ENCODE peak calls at places on chromosomes 11 and 22, in nine cellular contexts. I is tibial artery; X is SJSA1; A is sigmoid colon; L is neuronal stem cell; P is substantia nigra; R is colonic mucosa; O is naive thymus-derived CD4-positive, alpha-beta T cell; B is neural progenitor cell. S is an unnamed sample.

GRCh38 chr11:15216678-15217077 is 102.0 kb downstream of the INSC start:
- DNase-seq in I (no peak), X (no peak), A (no peak), L (no peak), P (no peak), R (no peak), O (no peak), B (no peak), S (no peak)

GRCh38 chr22:20113551-20114310 is 2.2 kb upstream of the RANBP1 start:
- DNase-seq in I (no peak), X (no peak), A (no peak), L (no peak), P (no peak), R (no peak), O (no peak), B (no peak), S (no peak)

GRCh38 chr22:42596376-42596775 is 18.3 kb downstream of the POLDIP3 start:
- DNase-seq in I (no peak), X (no peak), A (no peak), L (no peak), P (no peak), R (no peak), O (no peak), B (no peak), S (no peak)

GRCh38 chr22:36129985-36130384 is 30.6 kb downstream of the APOL3 start:
- DNase-seq in I (no peak), X (no peak), A (no peak), L (no peak), P (no peak), R (no peak), O (no peak), B (no peak), S (no peak)

GRCh38 chr11:86440305-86440716 is 65.6 kb downstream of the CCDC81 start:
- DNase-seq in I (peak), X (no peak), A (peak), L (no peak), P (no peak), R (no peak), O (no peak), B (no peak), S (no peak)

GRCh38 chr11:6201486-6201885 is 2.5 kb downstream of the OR52W1 start:
- DNase-seq in I (no peak), X (no peak), A (no peak), L (no peak), P (no peak), R (no peak), O (no peak), B (no peak), S (no peak)

GRCh38 chr11:72523991-72524390 is 89.7 kb upstream of the CLPB start:
- DNase-seq in I (no peak), X (no peak), A (no peak), L (no peak), P (no peak), R (no peak), O (no peak), B (no peak), S (no peak)

GRCh38 chr22:29011200-29011867 is 50.3 kb downstream of the C22orf31 start:
- DNase-seq in I (no peak), X (no peak), A (no peak), L (peak), P (no peak), R (peak), O (no peak), B (peak), S (no peak)

GRCh38 chr11:69337211-69337721 is 43.3 kb downstream of the MYEOV start:
- DNase-seq in I (peak), X (peak), A (no peak), L (no peak), P (no peak), R (peak), O (peak), B (no peak), S (no peak)

GRCh38 chr11:59144579-59145345 is 2.1 kb downstream of the FAM111A start:
- DNase-seq in I (peak), X (peak), A (peak), L (peak), P (peak), R (peak), O (peak), B (peak), S (peak)

GRCh38 chr11:93477684-93478234 is 65.4 kb downstream of the SMCO4 start:
- DNase-seq in I (no peak), X (no peak), A (no peak), L (peak), P (no peak), R (no peak), O (no peak), B (peak), S (no peak)

GRCh38 chr11:45805305-45806071 is 539 bp downstream of the SLC35C1 start:
- DNase-seq in I (peak), X (peak), A (peak), L (peak), P (no peak), R (no peak), O (no peak), B (peak), S (no peak)

GRCh38 chr11:112963368-112963955 is 2.2 kb downstream of the NCAM1 start:
- DNase-seq in I (no peak), X (peak), A (no peak), L (peak), P (no peak), R (no peak), O (no peak), B (peak), S (no peak)

GRCh38 chr11:34408580-34409172 is 30.1 kb upstream of the CAT start:
- DNase-seq in I (no peak), X (no peak), A (no peak), L (no peak), P (no peak), R (no peak), O (no peak), B (no peak), S (no peak)

GRCh38 chr11:74022541-74022940 is 13.7 kb upstream of the UCP3 start:
- DNase-seq in I (no peak), X (no peak), A (no peak), L (no peak), P (no peak), R (no peak), O (no peak), B (no peak), S (no peak)

GRCh38 chr11:127564803-127565202 is 564.2 kb upstream of the KIRREL3 start:
- DNase-seq in I (no peak), X (no peak), A (no peak), L (no peak), P (no peak), R (no peak), O (no peak), B (no peak), S (no peak)

GRCh38 chr11:550021-550745 is 10.4 kb downstream of the LMNTD2 start:
- DNase-seq in I (no peak), X (no peak), A (no peak), L (no peak), P (no peak), R (no peak), O (no peak), B (no peak), S (no peak)

GRCh38 chr11:12687740-12688139 is 13.5 kb downstream of the TEAD1 start:
- DNase-seq in I (no peak), X (no peak), A (no peak), L (no peak), P (no peak), R (no peak), O (no peak), B (no peak), S (no peak)

GRCh38 chr11:66465371-66466224 is 1.1 kb upstream of the PELI3 start:
- DNase-seq in I (no peak), X (no peak), A (no peak), L (no peak), P (no peak), R (no peak), O (no peak), B (no peak), S (no peak)

GRCh38 chr22:39311592-39312400 is 7.6 kb downstream of the RPL3 start:
- DNase-seq in I (no peak), X (peak), A (no peak), L (no peak), P (no peak), R (no peak), O (no peak), B (no peak), S (peak)

GRCh38 chr22:25092119-25092518 is 107.5 kb upstream of the CRYBB3 start:
- DNase-seq in I (no peak), X (no peak), A (no peak), L (no peak), P (no peak), R (no peak), O (no peak), B (no peak), S (no peak)

GRCh38 chr22:41028841-41029240 is 63.6 kb upstream of the EP300 start:
- DNase-seq in I (no peak), X (peak), A (no peak), L (no peak), P (no peak), R (no peak), O (no peak), B (no peak), S (no peak)

GRCh38 chr11:304915-305833 is 2.4 kb upstream of the IFITM2 start:
- DNase-seq in I (no peak), X (peak), A (peak), L (peak), P (no peak), R (peak), O (no peak), B (peak), S (peak)

GRCh38 chr11:1619449-1619848 is 2.5 kb downstream of the KRTAP5-4 start:
- DNase-seq in I (peak), X (no peak), A (peak), L (no peak), P (no peak), R (no peak), O (no peak), B (no peak), S (no peak)

GRCh38 chr22:43183496-43184263 is 3.3 kb downstream of the TTLL12 start:
- DNase-seq in I (no peak), X (peak), A (no peak), L (no peak), P (no peak), R (no peak), O (no peak), B (no peak), S (no peak)

GRCh38 chr11:102438311-102439062 is 14.1 kb downstream of the TMEM123 start:
- DNase-seq in I (no peak), X (no peak), A (no peak), L (no peak), P (no peak), R (no peak), O (peak), B (no peak), S (no peak)

GRCh38 chr22:28674121-28674563 is 5.5 kb downstream of the TTC28 start:
- DNase-seq in I (no peak), X (peak), A (no peak), L (no peak), P (no peak), R (no peak), O (no peak), B (no peak), S (peak)

GRCh38 chr22:23401111-23401909 is 178.8 kb downstream of the IGLL1 start:
- DNase-seq in I (peak), X (peak), A (peak), L (no peak), P (no peak), R (no peak), O (no peak), B (no peak), S (no peak)

GRCh38 chr22:35961480-35961902 is 67.1 kb downstream of the RBFOX2 start:
- DNase-seq in I (no peak), X (peak), A (peak), L (peak), P (no peak), R (no peak), O (no peak), B (peak), S (no peak)

GRCh38 chr22:49833340-49834007 is 5.8 kb upstream of the BRD1 start:
- DNase-seq in I (no peak), X (no peak), A (no peak), L (no peak), P (no peak), R (no peak), O (no peak), B (no peak), S (no peak)

GRCh38 chr11:125312812-125313211 is 148.3 kb downstream of the PKNOX2 start:
- DNase-seq in I (no peak), X (no peak), A (no peak), L (no peak), P (no peak), R (no peak), O (no peak), B (no peak), S (no peak)

GRCh38 chr11:1824221-1825038 is 10.4 kb upstream of the SYT8 start:
- DNase-seq in I (no peak), X (no peak), A (no peak), L (no peak), P (no peak), R (no peak), O (no peak), B (no peak), S (no peak)

GRCh38 chr22:30092686-30093085 is 12.4 kb downstream of the HORMAD2 start:
- DNase-seq in I (no peak), X (no peak), A (no peak), L (no peak), P (no peak), R (no peak), O (no peak), B (no peak), S (no peak)

GRCh38 chr22:30086496-30086895 is 6.2 kb downstream of the HORMAD2 start:
- DNase-seq in I (no peak), X (no peak), A (no peak), L (no peak), P (no peak), R (no peak), O (no peak), B (no peak), S (no peak)

GRCh38 chr22:30087611-30088010 is 7.3 kb downstream of the HORMAD2 start:
- DNase-seq in I (no peak), X (no peak), A (no peak), L (no peak), P (no peak), R (no peak), O (no peak), B (no peak), S (no peak)

GRCh38 chr22:30088468-30088867 is 8.2 kb downstream of the HORMAD2 start:
- DNase-seq in I (no peak), X (no peak), A (no peak), L (no peak), P (no peak), R (no peak), O (no peak), B (no peak), S (no peak)

DNA sequence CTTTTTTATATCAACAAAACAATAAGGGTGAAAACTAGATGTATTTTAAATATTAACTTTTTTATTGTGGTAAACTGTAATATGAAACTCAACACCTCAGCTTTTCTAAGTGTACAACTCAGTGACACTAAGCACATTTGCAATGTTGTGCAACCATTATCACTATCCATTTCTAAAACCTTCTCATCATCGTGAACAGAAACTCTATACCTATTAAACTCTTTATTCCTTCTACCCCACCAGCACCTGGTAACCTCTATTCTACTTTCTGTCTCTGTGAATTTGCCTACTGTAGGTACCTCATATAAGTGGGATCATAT is 9.4 kb downstream of the HORMAD2 start:
- DNase-seq in I (no peak), X (no peak), A (no peak), L (no peak), P (no peak), R (no peak), O (no peak), B (no peak), S (no peak)
- H3K27ac ChIP-seq in I (peak), X (no peak), A (peak), L (no peak), P (no peak), R (no peak), O (no peak), B (no peak), S (no peak)

GRCh38 chr11:9530020-9530628 is 43.3 kb upstream of the WEE1 start:
- DNase-seq in I (no peak), X (no peak), A (no peak), L (no peak), P (no peak), R (no peak), O (no peak), B (peak), S (no peak)

GRCh38 chr11:9533736-9534473 is 39.6 kb upstream of the WEE1 start:
- DNase-seq in I (no peak), X (no peak), A (no peak), L (no peak), P (no peak), R (no peak), O (no peak), B (no peak), S (no peak)

GRCh38 chr11:9533053-9533452 is 40.4 kb upstream of the WEE1 start:
- DNase-seq in I (no peak), X (no peak), A (no peak), L (no peak), P (no peak), R (no peak), O (no peak), B (no peak), S (no peak)

GRCh38 chr11:9530901-9531625 is 42.4 kb upstream of the WEE1 start:
- DNase-seq in I (no peak), X (no peak), A (no peak), L (no peak), P (no peak), R (peak), O (no peak), B (no peak), S (no peak)

DNA sequence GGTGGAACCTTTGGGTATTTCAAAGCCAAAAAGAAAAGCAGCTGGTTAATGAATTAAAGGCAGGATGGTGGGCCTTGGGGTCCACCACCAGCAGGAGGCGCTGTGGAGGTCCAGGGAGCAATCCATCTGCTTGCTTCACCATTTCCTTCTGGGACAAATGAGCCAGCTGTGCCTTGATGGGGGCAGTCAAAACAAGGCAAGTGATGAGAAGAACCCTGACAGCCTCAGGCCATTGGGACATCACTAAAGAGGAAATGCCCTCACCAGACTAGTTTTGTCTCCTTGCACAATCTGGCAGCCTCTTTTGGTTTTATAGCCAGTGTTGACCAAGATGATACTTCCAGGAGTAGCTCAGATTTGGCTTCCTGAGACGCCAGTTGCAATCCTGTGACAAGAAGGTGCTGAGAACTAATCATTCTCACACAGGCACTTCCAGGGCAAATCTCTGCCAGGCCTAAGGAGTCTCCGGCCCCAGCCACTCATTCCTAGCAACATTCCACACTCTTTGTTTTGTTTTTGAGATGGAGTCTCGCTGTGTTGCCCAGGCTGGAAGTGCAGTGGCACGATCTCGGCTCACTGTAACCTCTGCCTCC is 38.2 kb upstream of the WEE1 start:
- DNase-seq in I (peak), X (no peak), A (peak), L (peak), P (peak), R (peak), O (peak), B (peak), S (peak)
- H3K27ac ChIP-seq in I (peak), X (no peak), A (peak), L (no peak), P (no peak), R (no peak), O (no peak), B (no peak), S (no peak)

GRCh38 chr22:46536559-46537220 is 730 bp downstream of the CELSR1 start:
- DNase-seq in I (no peak), X (no peak), A (no peak), L (peak), P (no peak), R (no peak), O (no peak), B (peak), S (no peak)

GRCh38 chr22:46537221-46537945 is at the start of gene CELSR1:
- DNase-seq in I (no peak), X (no peak), A (no peak), L (peak), P (no peak), R (peak), O (peak), B (peak), S (no peak)

GRCh38 chr22:46538816-46539163 is 1.4 kb upstream of the CELSR1 start:
- DNase-seq in I (no peak), X (no peak), A (no peak), L (no peak), P (no peak), R (no peak), O (no peak), B (no peak), S (no peak)

GRCh38 chr22:46539169-46539568 is 1.7 kb upstream of the CELSR1 start:
- DNase-seq in I (no peak), X (no peak), A (no peak), L (no peak), P (no peak), R (peak), O (no peak), B (no peak), S (no peak)

DNA sequence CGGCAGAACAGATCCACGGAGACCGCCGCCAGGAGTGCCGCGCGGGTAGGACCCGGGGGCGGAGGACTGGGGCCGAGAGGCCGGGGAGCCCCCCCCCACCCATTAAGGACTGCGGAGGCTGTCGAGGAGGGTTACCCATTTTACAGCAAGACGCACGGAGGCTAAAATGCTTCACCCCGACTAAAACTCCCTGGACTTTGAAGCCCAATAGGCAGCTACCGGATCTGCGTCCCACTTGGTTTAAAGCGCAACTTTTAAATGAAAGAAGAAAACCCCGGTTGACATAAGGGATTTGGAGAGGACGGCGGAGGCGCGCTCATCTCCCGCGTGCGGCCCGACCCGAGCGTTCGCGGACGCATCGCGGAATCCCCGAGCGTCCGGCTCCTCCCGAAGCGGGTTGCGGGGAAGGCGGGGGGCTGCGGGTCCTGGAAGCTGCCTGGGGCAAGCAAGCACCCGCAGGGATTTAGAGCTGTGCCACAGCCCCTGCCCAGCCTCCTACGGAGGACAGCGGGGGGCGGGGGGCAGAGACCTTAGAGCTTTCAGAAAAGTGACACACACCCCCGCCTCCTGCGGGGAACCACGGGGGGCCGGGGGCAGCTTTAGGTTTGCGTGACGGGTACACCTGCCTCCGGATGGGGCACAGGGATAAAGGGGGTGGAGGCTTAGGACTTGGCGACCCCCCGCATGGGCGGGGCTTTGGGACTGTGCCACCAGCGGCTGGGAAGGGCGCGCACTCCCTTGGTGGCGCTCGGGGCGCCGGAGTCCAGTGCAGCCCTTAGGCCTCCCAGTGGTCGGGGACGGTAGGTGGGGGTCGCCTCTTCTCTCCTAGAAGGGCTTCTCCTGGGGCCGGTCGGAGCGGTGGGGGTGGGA is 761 bp upstream of the CELSR1 start:
- DNase-seq in I (no peak), X (no peak), A (no peak), L (peak), P (no peak), R (no peak), O (no peak), B (peak), S (no peak)
- H3K27ac ChIP-seq in I (no peak), X (no peak), A (no peak), L (no peak), P (no peak), R (no peak), O (no peak), B (no peak), S (no peak)

GRCh38 chr11:106717222-106717621 is 301.1 kb downstream of the GUCY1A2 start:
- DNase-seq in I (no peak), X (no peak), A (no peak), L (no peak), P (no peak), R (no peak), O (no peak), B (no peak), S (no peak)

GRCh38 chr11:106708348-106708747 is 309.9 kb downstream of the GUCY1A2 start:
- DNase-seq in I (no peak), X (no peak), A (no peak), L (no peak), P (no peak), R (no peak), O (no peak), B (peak), S (no peak)

GRCh38 chr11:106714179-106714578 is 304.1 kb downstream of the GUCY1A2 start:
- DNase-seq in I (no peak), X (no peak), A (no peak), L (no peak), P (no peak), R (no peak), O (no peak), B (no peak), S (no peak)
- H3K27ac ChIP-seq in I (no peak), X (no peak), A (no peak), L (no peak), P (no peak), R (no peak), O (no peak), B (no peak), S (no peak)